ENCODE peak calls at places on chromosomes 16 and 17, in ten cellular contexts. T, X, M, O, W, S, P, R, Z and E are unnamed samples.

GRCh38 chr17:75998327-75998795 is 2.3 kb upstream of the CDK3 start:
- DNase-seq in T (no peak), X (peak; percentile 58), M (no peak), O (no peak), W (no peak), S (no peak), P (no peak), R (no peak), Z (no peak), E (no peak)

GRCh38 chr16:84983308-84983707 is 28.0 kb downstream of the ZDHHC7 start:
- DNase-seq in T (no peak), X (no peak), M (no peak), O (no peak), W (no peak), S (no peak), P (no peak), R (no peak), Z (no peak), E (no peak)

GRCh38 chr17:42979511-42980273 is at the start of gene PTGES3L:
- DNase-seq in T (peak; percentile 93), X (peak; percentile 63), M (no peak), O (peak; percentile 44), W (no peak), S (no peak), P (peak; percentile 55), R (peak; percentile 27), Z (no peak), E (peak; percentile 53)

GRCh38 chr16:88381820-88382451 is 823 bp upstream of the ZNF469 start:
- DNase-seq in T (peak; percentile 12), X (no peak), M (no peak), O (peak; percentile 71), W (no peak), S (no peak), P (no peak), R (no peak), Z (no peak), E (no peak)

GRCh38 chr17:45405250-45406086 is 27.2 kb downstream of the ARHGAP27 start:
- DNase-seq in T (peak; percentile 75), X (peak; percentile 89), M (no peak), O (peak; percentile 78), W (no peak), S (no peak), P (peak; percentile 32), R (no peak), Z (peak; percentile 54), E (peak; percentile 13)

GRCh38 chr17:50051082-50051576 is 4.8 kb upstream of the ITGA3 start:
- DNase-seq in T (no peak), X (no peak), M (no peak), O (no peak), W (peak; percentile 55), S (peak; percentile 93), P (no peak), R (no peak), Z (peak; percentile 43), E (peak; percentile 71)

GRCh38 chr16:84234656-84235285 is 5.0 kb downstream of the KCNG4 start:
- DNase-seq in T (no peak), X (no peak), M (no peak), O (no peak), W (no peak), S (no peak), P (no peak), R (peak; percentile 34), Z (no peak), E (peak; percentile 3)

GRCh38 chr17:64406321-64407200 is 15.9 kb upstream of the PECAM1 start:
- DNase-seq in T (no peak), X (no peak), M (no peak), O (no peak), W (peak; percentile 69), S (no peak), P (peak; percentile 88), R (no peak), Z (peak; percentile 29), E (no peak)

GRCh38 chr16:74101390-74101789 is 195.2 kb upstream of the PSMD7 start:
- DNase-seq in T (no peak), X (no peak), M (no peak), O (no peak), W (no peak), S (no peak), P (no peak), R (no peak), Z (no peak), E (no peak)

GRCh38 chr16:27529962-27530361 is 19.8 kb downstream of the GTF3C1 start:
- DNase-seq in T (no peak), X (no peak), M (no peak), O (no peak), W (no peak), S (no peak), P (no peak), R (no peak), Z (no peak), E (no peak)

GRCh38 chr16:84159006-84159405 is 13.9 kb downstream of the DNAAF1 start:
- DNase-seq in T (no peak), X (no peak), M (no peak), O (no peak), W (no peak), S (no peak), P (no peak), R (no peak), Z (no peak), E (no peak)

GRCh38 chr16:28482026-28482425 is 9.8 kb downstream of the CLN3 start:
- DNase-seq in T (no peak), X (no peak), M (no peak), O (no peak), W (no peak), S (no peak), P (no peak), R (no peak), Z (no peak), E (no peak)

GRCh38 chr17:9104370-9105041 is 83.2 kb downstream of the NTN1 start:
- DNase-seq in T (no peak), X (no peak), M (no peak), O (no peak), W (no peak), S (no peak), P (no peak), R (no peak), Z (no peak), E (no peak)

GRCh38 chr17:8375738-8376259 is 705 bp downstream of the KRABD2 start:
- DNase-seq in T (no peak), X (no peak), M (no peak), O (no peak), W (no peak), S (peak; percentile 23), P (no peak), R (peak; percentile 21), Z (no peak), E (no peak)

GRCh38 chr17:50559674-50560184 is 786 bp upstream of the CACNA1G start:
- DNase-seq in T (peak; percentile 81), X (peak; percentile 69), M (no peak), O (no peak), W (peak; percentile 21), S (peak; percentile 52), P (no peak), R (peak; percentile 32), Z (peak; percentile 35), E (peak; percentile 61)

GRCh38 chr17:65243838-65244237 is 106.7 kb downstream of the RGS9 start:
- DNase-seq in T (no peak), X (no peak), M (no peak), O (no peak), W (peak; percentile 17), S (peak; percentile 33), P (no peak), R (peak; percentile 70), Z (no peak), E (no peak)

GRCh38 chr16:81780350-81780749 is 1.3 kb downstream of the PLCG2 start:
- DNase-seq in T (no peak), X (peak; percentile 30), M (no peak), O (no peak), W (no peak), S (no peak), P (peak; percentile 53), R (no peak), Z (no peak), E (no peak)
- H3K4me3 ChIP-seq in T (no peak overlapping the region), X (no peak overlapping the region), M (peak overlapping the region; percentile 90), O (peak overlapping the region; percentile 92), W (no peak overlapping the region), S (no peak overlapping the region), P (peak overlapping the region; percentile 85), R (no peak overlapping the region), Z (no peak overlapping the region), E (no peak overlapping the region)

DNA sequence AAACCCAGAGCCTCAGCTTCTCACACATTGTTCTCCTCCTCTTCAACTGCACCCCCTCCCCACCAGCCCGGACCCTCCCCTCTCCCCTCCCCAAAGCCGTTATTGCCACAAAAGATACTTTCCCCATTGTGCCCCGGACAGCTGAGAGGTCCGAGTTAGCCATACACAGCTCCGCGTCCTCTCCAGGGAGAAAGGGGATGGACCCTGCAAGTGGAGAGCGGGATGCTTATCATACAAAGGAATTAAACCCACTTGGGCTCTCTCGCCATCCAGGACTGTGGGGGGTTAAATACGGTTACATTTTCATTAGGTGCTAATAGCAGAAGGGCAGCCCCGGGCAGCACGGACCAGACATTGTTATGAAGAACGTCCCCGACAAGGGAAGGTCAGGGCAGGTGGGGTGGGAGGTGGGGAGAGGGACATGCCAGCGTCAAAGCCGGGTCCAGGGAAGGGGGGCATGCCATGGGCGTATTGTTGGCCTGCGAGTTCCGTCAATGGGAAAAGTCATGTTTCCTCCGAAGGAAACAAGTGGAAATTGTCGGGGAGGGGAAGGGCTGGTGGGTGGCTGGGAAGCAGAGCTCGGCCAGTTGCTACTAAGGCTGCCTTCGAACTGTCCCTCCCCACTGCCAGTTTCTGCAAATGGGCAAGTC is 99.1 kb downstream of the SOX9 start:
- DNase-seq in T (peak; percentile 2), X (no peak), M (no peak), O (no peak), W (no peak), S (no peak), P (no peak), R (no peak), Z (no peak), E (no peak)
- H3K4me3 ChIP-seq in T (peak overlapping the region; percentile 18), X (no peak overlapping the region), M (no peak overlapping the region), O (no peak overlapping the region), W (no peak overlapping the region), S (no peak overlapping the region), P (no peak overlapping the region), R (no peak overlapping the region), Z (no peak overlapping the region), E (no peak overlapping the region)

DNA sequence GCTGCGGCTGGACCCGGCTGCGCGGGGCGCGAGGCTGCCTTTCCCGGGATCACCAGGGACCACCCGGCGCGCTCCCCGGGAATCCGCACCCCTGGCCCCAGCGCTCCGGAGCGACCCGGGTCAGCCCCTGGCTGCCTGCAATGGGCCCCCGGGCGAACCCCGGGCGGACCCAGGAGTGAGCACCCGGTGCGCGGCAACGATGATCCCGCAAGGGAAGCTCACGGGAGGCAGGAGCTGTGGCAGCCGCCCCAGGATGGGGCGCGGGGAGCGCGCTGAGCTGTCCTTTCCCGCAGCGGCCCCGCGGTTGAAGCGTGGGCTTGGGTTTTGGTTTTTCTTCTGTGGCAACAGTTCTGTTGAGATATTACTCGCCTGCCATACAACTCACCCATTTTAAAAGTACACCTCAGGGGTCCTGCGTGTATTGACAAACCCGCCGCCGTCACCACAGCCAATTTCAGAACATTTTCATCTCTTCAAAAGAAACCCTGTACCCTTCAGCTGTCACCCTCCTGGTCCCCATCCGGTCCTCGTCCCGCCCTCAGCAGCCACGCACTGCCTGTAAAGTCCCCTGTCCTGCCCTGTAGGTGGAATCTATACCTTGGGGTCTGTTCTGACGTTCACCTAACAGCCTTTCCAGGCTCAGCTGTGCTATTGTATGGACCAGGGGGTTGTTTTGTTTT is 12.8 kb downstream of the CHMP6 start:
- DNase-seq in T (no peak), X (no peak), M (no peak), O (peak; percentile 76), W (no peak), S (no peak), P (no peak), R (no peak), Z (peak; percentile 62), E (no peak)
- H3K4me3 ChIP-seq in T (peak overlapping the region; percentile 29), X (peak overlapping the region; percentile 20), M (peak overlapping the region; percentile 37), O (peak overlapping the region; percentile 31), W (no peak overlapping the region), S (no peak overlapping the region), P (no peak overlapping the region), R (peak overlapping the region; percentile 32), Z (peak overlapping the region; percentile 13), E (peak overlapping the region; percentile 21)

GRCh38 chr17:48578616-48579560 is 738 bp upstream of the HOXB4 start:
- DNase-seq in T (no peak), X (no peak), M (no peak), O (no peak), W (peak; percentile 77), S (peak; percentile 36), P (no peak), R (peak; percentile 54), Z (no peak), E (no peak)
- H3K4me3 ChIP-seq in T (peak overlapping the region; percentile 44), X (peak overlapping the region; percentile 45), M (peak overlapping the region; percentile 70), O (peak overlapping the region; percentile 53), W (peak overlapping the region; percentile 51), S (no peak overlapping the region), P (peak overlapping the region; percentile 85), R (peak overlapping the region; percentile 77), Z (peak overlapping the region; percentile 80), E (peak overlapping the region; percentile 51)